ENCODE peak calls at places on chromosomes 2 and 18, in nine cellular contexts. U, A, J, Y, R, Q, L, M and W are unnamed samples.

GRCh38 chr2:18396328-18396727 is 164.1 kb downstream of the RDH14 start:
- DNase-seq in M (no peak), J (no peak), Q (no peak), U (no peak), A (no peak), R (no peak), L (no peak), Y (no peak), W (no peak)

GRCh38 chr2:61763605-61764034 is 90.2 kb downstream of the FAM161A start:
- DNase-seq in L (peak), J (peak), Y (peak), M (peak), A (peak), R (peak), U (peak), Q (peak), W (peak)

GRCh38 chr18:57427429-57428181 is 7.6 kb upstream of the ONECUT2 start:
- DNase-seq in L (no peak), R (no peak), Q (no peak), A (peak), J (no peak), Y (no peak), M (no peak), U (no peak), W (no peak)

GRCh38 chr2:29273004-29273703 is 157.9 kb downstream of the CLIP4 start:
- DNase-seq in R (no peak), A (no peak), U (no peak), Y (no peak), Q (no peak), M (no peak), L (no peak), J (no peak), W (no peak)

GRCh38 chr2:39737661-39738060 is 41.4 kb downstream of the THUMPD2 start:
- DNase-seq in Y (no peak), Q (no peak), R (peak), U (no peak), M (no peak), L (no peak), J (no peak), A (no peak), W (peak)

GRCh38 chr2:36450466-36451196 is 95.1 kb downstream of the CRIM1 start:
- DNase-seq in M (no peak), Y (no peak), U (no peak), L (no peak), J (no peak), A (no peak), R (no peak), Q (no peak), W (no peak)

GRCh38 chr18:36960038-36960437 is 131.1 kb downstream of the KIAA1328 start:
- DNase-seq in M (no peak), Q (no peak), A (no peak), U (no peak), L (no peak), R (no peak), J (no peak), Y (no peak), W (no peak)

GRCh38 chr2:205017381-205017780 is 472.1 kb downstream of the PARD3B start:
- DNase-seq in Q (no peak), L (no peak), U (no peak), M (no peak), J (no peak), Y (no peak), R (no peak), A (no peak), W (no peak)

GRCh38 chr2:233449071-233449901 is 95.0 kb downstream of the DGKD start:
- DNase-seq in U (no peak), L (no peak), Y (peak), Q (no peak), J (no peak), R (peak), M (peak), A (peak), W (peak)

GRCh38 chr2:777546-777945 is 100.3 kb upstream of the TMEM18 start:
- DNase-seq in A (no peak), L (no peak), Q (no peak), Y (no peak), J (no peak), U (no peak), M (no peak), R (no peak), W (no peak)

GRCh38 chr2:212173331-212173730 is 365.3 kb downstream of the ERBB4 start:
- DNase-seq in A (no peak), R (no peak), Y (no peak), Q (no peak), U (no peak), L (no peak), J (no peak), M (no peak), W (no peak)

GRCh38 chr2:200159366-200159720 is 147.2 kb upstream of the SPATS2L start:
- DNase-seq in A (no peak), Y (no peak), L (no peak), U (no peak), R (no peak), J (no peak), Q (no peak), M (no peak), W (no peak)
- H3K27ac ChIP-seq in A (no peak), Y (no peak), L (no peak), U (no peak), R (no peak), J (no peak), Q (no peak), M (no peak), W (no peak)

DNA sequence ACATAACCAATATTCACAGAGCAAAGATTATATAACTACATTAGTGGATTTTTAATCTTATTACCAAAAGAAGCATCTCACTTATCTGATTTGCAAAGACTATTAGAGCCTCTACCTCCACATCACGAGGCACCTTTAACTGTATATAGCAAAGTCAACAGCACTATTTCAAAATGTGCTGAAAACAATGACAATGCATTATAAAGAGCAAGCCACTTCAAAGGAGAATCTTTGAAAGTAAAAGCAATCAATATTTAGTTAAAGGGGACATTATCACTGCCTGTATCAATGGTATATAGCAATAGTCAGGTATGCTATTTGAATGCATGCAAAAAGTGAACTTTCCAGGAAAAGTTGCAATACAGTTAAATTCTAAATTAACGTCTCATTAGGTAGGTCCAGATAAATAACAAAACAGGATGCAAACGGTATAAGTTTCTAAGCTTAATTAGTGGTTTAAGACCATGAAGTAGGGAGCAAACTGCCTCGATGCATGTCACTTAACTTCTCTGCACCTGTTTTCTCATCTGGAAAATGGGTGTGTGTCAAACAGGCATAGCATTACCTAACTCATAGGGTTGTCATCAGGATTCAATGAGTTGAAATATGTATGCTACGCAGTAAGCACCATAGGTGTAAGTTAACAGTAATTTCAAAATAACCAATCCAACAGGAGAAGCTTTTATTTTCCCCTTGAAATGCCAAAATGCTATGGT is 31.6 kb downstream of the ATL2 start:
- DNase-seq in Q (no peak), U (no peak), J (no peak), M (no peak), Y (no peak), R (no peak), A (no peak), L (no peak), W (no peak)
- TF ChIP-seq CTCF in Q (no peak), U (no peak), J (no peak), M (no peak), Y (no peak), R (no peak), A (no peak), L (no peak), W (no peak)

GRCh38 chr2:217821536-217822147 is 181.2 kb downstream of the TNS1 start:
- DNase-seq in L (peak), M (no peak), Y (no peak), U (no peak), Q (no peak), J (peak), A (no peak), R (no peak), W (no peak)
- H3K4me3 ChIP-seq in L (no peak), M (no peak), Y (no peak), U (no peak), Q (no peak), J (no peak), A (no peak), R (no peak), W (no peak)

DNA sequence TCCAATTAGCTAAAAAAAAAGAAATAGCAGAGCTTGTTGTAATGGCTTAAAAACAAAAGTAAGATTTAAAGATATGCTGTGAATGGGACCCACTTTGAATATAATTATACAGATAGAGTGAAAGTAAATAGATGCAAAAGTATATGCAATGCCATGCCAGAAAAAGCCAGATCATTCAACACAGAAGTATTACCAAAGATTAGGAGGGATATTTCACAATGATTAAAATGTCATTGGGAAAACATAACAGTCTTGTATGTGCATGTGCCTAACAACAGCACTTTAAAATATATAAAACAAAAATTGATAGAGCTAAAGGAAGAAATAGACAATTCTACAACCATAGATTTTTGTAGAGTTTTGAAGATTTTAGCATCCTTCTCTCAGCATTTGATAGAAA is 19.9 kb upstream of the SIGLEC15 start:
- DNase-seq in M (no peak), J (no peak), A (no peak), R (no peak), Y (no peak), U (no peak), Q (no peak), L (no peak), W (no peak)
- H3K27ac ChIP-seq in M (no peak), J (no peak), A (no peak), R (no peak), Y (no peak), U (no peak), Q (no peak), L (no peak), W (no peak)

GRCh38 chr2:3738454-3738853 is 35.1 kb downstream of the DCDC2C start:
- DNase-seq in U (no peak), R (no peak), M (no peak), Q (no peak), J (no peak), Y (no peak), A (no peak), L (no peak), W (no peak)
- TF ChIP-seq CTCF in U (no peak), R (peak), M (no peak), Q (no peak), J (no peak), Y (no peak), A (peak), L (peak), W (no peak)

GRCh38 chr18:63302647-63303405 is 16.7 kb downstream of the BCL2 start:
- DNase-seq in Q (no peak), R (no peak), U (no peak), Y (no peak), L (no peak), M (no peak), A (no peak), J (no peak), W (no peak)
- H3K4me3 ChIP-seq in Q (no peak), R (no peak), U (no peak), Y (no peak), L (no peak), M (no peak), A (no peak), J (no peak), W (no peak)

DNA sequence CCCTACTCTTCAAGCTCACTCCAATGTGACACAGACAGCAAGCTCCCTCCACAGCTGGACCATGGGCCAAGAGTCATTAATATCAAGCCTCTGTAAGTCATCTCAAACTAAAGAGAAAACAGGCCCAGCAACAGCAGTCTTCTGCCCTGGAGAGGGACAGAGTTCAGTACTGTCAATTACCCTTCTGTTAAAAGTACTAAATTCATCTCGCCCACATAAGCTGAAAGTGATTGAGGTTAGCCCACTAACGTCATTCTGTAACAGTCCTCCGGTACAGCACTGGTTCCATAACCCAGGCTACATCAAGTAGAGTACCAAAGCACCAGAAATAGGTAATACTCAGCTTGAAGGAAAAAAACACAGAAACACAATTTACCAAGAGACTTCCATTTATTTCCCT is 25.9 kb downstream of the THADA start:
- DNase-seq in Q (no peak), U (no peak), Y (no peak), J (no peak), M (no peak), A (no peak), R (no peak), L (no peak), W (no peak)
- H3K27ac ChIP-seq in Q (no peak), U (no peak), Y (no peak), J (no peak), M (no peak), A (no peak), R (no peak), L (no peak), W (no peak)

GRCh38 chr2:200681731-200682130 is 95.9 kb downstream of the AOX1 start:
- DNase-seq in Q (no peak), R (no peak), J (no peak), L (no peak), M (no peak), A (no peak), Y (no peak), U (no peak), W (no peak)

GRCh38 chr2:200673191-200673590 is 87.4 kb downstream of the AOX1 start:
- DNase-seq in A (no peak), R (no peak), Q (no peak), Y (no peak), L (no peak), J (no peak), U (no peak), M (no peak), W (no peak)

GRCh38 chr2:200679157-200679934 is 93.5 kb downstream of the AOX1 start:
- DNase-seq in M (no peak), R (no peak), L (no peak), A (no peak), Q (no peak), U (no peak), J (no peak), Y (no peak), W (no peak)

GRCh38 chr2:200677161-200677560 is 91.3 kb downstream of the AOX1 start:
- DNase-seq in Y (no peak), Q (no peak), J (no peak), M (no peak), U (no peak), L (no peak), A (no peak), R (no peak), W (no peak)

GRCh38 chr2:200677721-200678532 is 92.1 kb downstream of the AOX1 start:
- DNase-seq in U (no peak), Q (peak), Y (no peak), L (peak), J (peak), A (no peak), R (no peak), M (no peak), W (no peak)
- TF ChIP-seq CTCF in U (no peak), Q (no peak), Y (no peak), L (no peak), J (no peak), A (no peak), R (peak), M (no peak), W (no peak)

GRCh38 chr2:240920783-240921231 is 14.7 kb downstream of the CROCC2 start:
- DNase-seq in Y (peak), L (peak), R (no peak), M (no peak), Q (peak), J (peak), U (no peak), A (peak), W (peak)
- H3K4me3 ChIP-seq in Y (no peak), L (no peak), R (no peak), M (no peak), Q (no peak), J (no peak), U (no peak), A (no peak), W (no peak)

GRCh38 chr2:237674731-237675276 is 47.4 kb downstream of the LRRFIP1 start:
- DNase-seq in L (peak), A (peak), U (peak), J (peak), R (no peak), Q (peak), M (peak), Y (peak), W (peak)
- H3K27ac ChIP-seq in L (peak), A (peak), U (peak), J (peak), R (peak), Q (peak), M (peak), Y (peak), W (peak)